ENCODE peak calls at places on chromosome 22, in nine cellular contexts. R is IMR-90; Q is CD4-positive, alpha-beta T cell; G is transverse colon; Y is dorsolateral prefrontal cortex; T is cardiac muscle cell; S is fibroblast of lung; F is AG04450; E is body of pancreas. H is an unnamed sample.

GRCh38 chr22:44752285-44753188 is at the start of gene ARHGAP8:
- DNase-seq in R (no peak), Q (no peak), T (peak), G (peak), E (peak), S (no peak), Y (no peak), F (no peak), H (peak)

GRCh38 chr22:46473021-46473779 is 64.2 kb downstream of the CELSR1 start:
- DNase-seq in Q (no peak), R (no peak), F (no peak), Y (no peak), T (no peak), G (no peak), E (no peak), S (no peak), H (no peak)

GRCh38 chr22:46560696-46561295 is 23.4 kb upstream of the CELSR1 start:
- DNase-seq in R (no peak), T (no peak), S (no peak), E (no peak), F (no peak), Q (no peak), Y (no peak), G (no peak), H (peak)

GRCh38 chr22:46537946-46538815 is 761 bp upstream of the CELSR1 start:
- DNase-seq in R (peak), Q (no peak), F (no peak), Y (no peak), G (no peak), S (peak), E (no peak), T (peak), H (peak)

GRCh38 chr22:38861170-38861874 is 10.7 kb downstream of the CBX6 start:
- DNase-seq in S (no peak), R (no peak), Q (no peak), G (no peak), Y (no peak), T (no peak), F (no peak), E (no peak), H (peak)

GRCh38 chr22:46416537-46417267 is 81.2 kb downstream of the TRMU start:
- DNase-seq in G (no peak), Q (no peak), R (no peak), F (no peak), Y (no peak), S (peak), E (no peak), T (peak), H (no peak)

GRCh38 chr22:17931400-17931825 is 92.9 kb downstream of the MICAL3 start:
- DNase-seq in Q (no peak), R (no peak), F (no peak), T (no peak), G (peak), S (no peak), E (peak), Y (no peak), H (peak)

GRCh38 chr22:38966379-38966700 is 8.9 kb downstream of the APOBEC3A start:
- DNase-seq in R (no peak), F (no peak), T (peak), S (no peak), Q (no peak), E (no peak), Y (no peak), G (no peak), H (no peak)

GRCh38 chr22:44379817-44380560 is 67.2 kb upstream of the SHISAL1 start:
- DNase-seq in E (no peak), F (no peak), G (no peak), Q (no peak), Y (no peak), T (no peak), R (no peak), S (no peak), H (no peak)

GRCh38 chr22:23150762-23151161 is 5.5 kb downstream of the RAB36 start:
- DNase-seq in E (no peak), R (no peak), Y (no peak), Q (no peak), G (no peak), S (no peak), T (no peak), F (no peak), H (peak)

GRCh38 chr22:20657963-20658362 is 116.0 kb upstream of the SERPIND1 start:
- DNase-seq in R (no peak), Y (no peak), T (no peak), Q (no peak), S (no peak), G (no peak), F (no peak), E (no peak), H (no peak)

GRCh38 chr22:46038174-46038487 is 61.2 kb upstream of the WNT7B start:
- DNase-seq in S (no peak), Q (no peak), Y (no peak), E (no peak), R (no peak), F (no peak), T (no peak), G (no peak), H (no peak)

GRCh38 chr22:33971561-33971961 is 51.3 kb upstream of the LARGE1 start:
- DNase-seq in R (no peak), Q (no peak), F (no peak), G (no peak), E (peak), S (no peak), T (no peak), Y (peak), H (no peak)

GRCh38 chr22:37999236-37999635 is 14.9 kb upstream of the SOX10 start:
- DNase-seq in S (no peak), T (no peak), F (no peak), G (no peak), R (no peak), Y (no peak), E (no peak), Q (no peak), H (peak)

GRCh38 chr22:43177479-43177878 is 9.5 kb downstream of the TTLL12 start:
- DNase-seq in T (no peak), Q (no peak), F (no peak), R (no peak), S (no peak), G (no peak), E (no peak), Y (no peak), H (peak)

GRCh38 chr22:26589845-26590524 is at the start of gene TPST2:
- DNase-seq in R (peak), Y (peak), T (peak), Q (peak), F (no peak), G (peak), S (peak), E (peak), H (peak)

GRCh38 chr22:41699264-41700104 is at the start of gene MEI1:
- DNase-seq in R (peak), F (peak), G (peak), T (no peak), Q (peak), Y (peak), S (peak), E (peak), H (peak)

GRCh38 chr22:31230871-31231621 is 18.9 kb downstream of the LIMK2 start:
- DNase-seq in T (peak), E (peak), F (peak), Y (no peak), S (peak), Q (peak), G (peak), R (peak), H (peak)

GRCh38 chr22:41777749-41778395 is 22.6 kb upstream of the CCDC134 start:
- DNase-seq in Y (no peak), S (no peak), Q (no peak), F (no peak), R (no peak), T (no peak), G (no peak), E (no peak), H (no peak)

GRCh38 chr22:41660416-41660815 is 28.3 kb downstream of the SNU13 start:
- DNase-seq in S (no peak), Q (no peak), E (no peak), F (no peak), Y (no peak), R (peak), T (peak), G (no peak), H (no peak)

GRCh38 chr22:50729391-50730012 is 8.5 kb upstream of the ACR start:
- DNase-seq in F (no peak), Y (peak), G (peak), R (no peak), T (no peak), Q (no peak), E (no peak), S (no peak), H (peak)

GRCh38 chr22:44685384-44686056 is 16.5 kb upstream of the PRR5 start:
- DNase-seq in E (peak), G (peak), Q (peak), Y (no peak), T (no peak), S (peak), R (peak), F (no peak), H (peak)

GRCh38 chr22:37224757-37225420 is 12.6 kb upstream of the SSTR3 start:
- DNase-seq in Y (no peak), S (no peak), Q (no peak), R (no peak), E (no peak), G (no peak), F (no peak), T (no peak), H (peak)

GRCh38 chr22:48075604-48076400 is 1313.4 kb downstream of the TBC1D22A start:
- DNase-seq in F (no peak), S (no peak), Q (no peak), G (no peak), Y (no peak), E (no peak), T (no peak), R (no peak), H (no peak)

GRCh38 chr22:28381427-28382167 is 298.0 kb downstream of the TTC28 start:
- DNase-seq in Q (no peak), T (no peak), G (no peak), F (peak), S (peak), R (peak), Y (no peak), E (no peak), H (no peak)

DNA sequence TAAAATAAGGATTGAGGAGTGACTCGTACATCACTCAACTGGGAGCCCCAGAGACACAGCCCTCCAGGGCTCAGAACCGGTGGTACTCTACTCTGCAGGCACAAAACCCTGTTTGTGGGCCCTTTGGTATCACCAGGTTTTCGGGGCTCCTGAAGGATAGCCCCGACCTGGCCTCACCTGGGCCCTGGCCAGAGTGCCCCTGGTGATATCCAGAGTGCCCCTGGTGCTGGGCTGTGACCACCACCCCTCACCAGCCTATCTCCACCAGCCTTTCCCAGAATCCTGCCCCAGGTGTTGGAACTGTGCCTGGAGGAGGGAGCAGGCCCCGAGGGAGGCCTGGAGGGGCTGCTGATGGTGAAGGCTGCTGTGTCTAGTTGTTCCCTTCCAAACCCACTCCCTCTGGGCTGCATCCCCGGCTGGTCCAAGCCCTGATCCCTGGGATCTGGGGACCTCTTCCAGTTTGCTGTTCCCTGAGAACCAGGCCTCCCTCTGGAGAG is 2.2 kb upstream of the GGT5 start:
- DNase-seq in G (no peak), Q (no peak), R (peak), T (no peak), Y (no peak), F (no peak), E (no peak), S (no peak), H (peak)
- H3K27ac ChIP-seq in G (peak), Q (no peak), R (peak), T (no peak), Y (peak), F (peak), E (peak), S (peak), H (peak)

GRCh38 chr22:24400726-24401596 is 26.4 kb upstream of the ADORA2A start:
- DNase-seq in R (peak), T (no peak), S (peak), Q (no peak), F (no peak), Y (no peak), E (no peak), G (no peak), H (peak)
- H3K27ac ChIP-seq in R (no peak), T (peak), S (peak), Q (no peak), F (peak), Y (peak), E (no peak), G (peak), H (peak)

DNA sequence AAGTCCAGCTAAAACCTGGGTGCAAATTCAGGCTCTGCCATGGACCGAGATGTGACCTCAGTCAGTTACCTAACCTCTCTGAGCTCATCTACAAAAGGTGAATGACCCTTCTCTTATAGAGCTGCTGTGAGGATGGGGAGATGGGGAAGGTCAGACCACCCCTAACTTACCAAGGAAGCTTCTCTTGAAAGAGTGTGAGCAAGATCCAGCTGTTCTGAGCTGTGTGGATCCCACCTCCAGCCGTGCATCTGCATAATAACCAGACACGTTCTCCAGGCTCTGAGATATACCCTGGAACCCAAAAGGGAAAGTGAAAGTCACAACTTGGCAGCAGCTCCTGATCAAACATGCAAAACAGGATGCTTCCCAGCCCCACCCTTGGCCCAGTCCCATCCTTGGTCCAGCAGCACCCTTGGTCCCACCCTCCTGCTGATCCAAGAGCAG is at the start of gene APOL3:
- DNase-seq in E (peak), S (peak), T (no peak), F (no peak), Q (no peak), Y (no peak), G (peak), R (peak), H (peak)
- H3K27ac ChIP-seq in E (peak), S (no peak), T (no peak), F (no peak), Q (peak), Y (peak), G (peak), R (no peak), H (no peak)

GRCh38 chr22:30045901-30046715 is 34.2 kb upstream of the HORMAD2 start:
- DNase-seq in Q (no peak), R (no peak), S (no peak), G (no peak), F (no peak), E (no peak), Y (no peak), T (no peak), H (peak)
- H3K27ac ChIP-seq in Q (no peak), R (no peak), S (no peak), G (no peak), F (no peak), E (no peak), Y (no peak), T (no peak), H (no peak)

GRCh38 chr22:19478086-19478392 is 954 bp downstream of the UFD1 start:
- DNase-seq in Q (no peak), G (no peak), T (no peak), S (no peak), Y (no peak), R (no peak), F (no peak), E (no peak), H (peak)
- H3K27ac ChIP-seq in Q (peak), G (peak), T (peak), S (peak), Y (no peak), R (peak), F (no peak), E (peak), H (peak)

GRCh38 chr22:32615874-32616564 is 141.4 kb downstream of the FBXO7 start:
- DNase-seq in T (peak), S (no peak), F (no peak), Y (no peak), Q (no peak), R (no peak), G (no peak), E (no peak), H (peak)

GRCh38 chr22:32619614-32620426 is 145.2 kb downstream of the FBXO7 start:
- DNase-seq in S (peak), Q (no peak), G (no peak), T (no peak), R (peak), Y (no peak), F (no peak), E (peak), H (no peak)

GRCh38 chr22:32618461-32619140 is 144.0 kb downstream of the FBXO7 start:
- DNase-seq in Y (no peak), R (no peak), F (no peak), E (peak), S (no peak), T (no peak), G (peak), Q (no peak), H (no peak)

GRCh38 chr22:32617271-32617670 is 142.7 kb downstream of the FBXO7 start:
- DNase-seq in T (no peak), Q (no peak), E (no peak), S (peak), R (peak), G (no peak), F (no peak), Y (no peak), H (no peak)

DNA sequence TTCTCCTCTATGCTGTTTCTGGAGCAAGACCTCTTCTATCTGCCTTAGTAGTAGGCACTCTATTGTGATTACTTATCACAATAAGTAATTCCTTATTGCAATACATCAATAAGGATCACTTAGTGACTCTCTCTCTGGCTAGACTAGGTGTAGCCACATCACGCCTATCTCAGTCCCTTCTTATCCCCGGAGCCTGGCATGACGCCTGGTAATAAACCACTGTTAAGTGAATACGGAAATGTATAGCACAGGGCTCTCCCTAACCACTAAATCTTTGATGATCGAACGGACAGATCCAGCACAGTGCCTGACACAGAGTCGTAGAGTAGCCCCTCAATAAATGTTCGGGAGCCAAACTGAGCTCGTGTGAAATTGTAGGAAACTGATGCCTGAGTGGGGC is 143.3 kb downstream of the FBXO7 start:
- DNase-seq in F (no peak), R (no peak), Y (no peak), Q (no peak), E (no peak), S (no peak), T (no peak), G (peak), H (no peak)
- H3K27ac ChIP-seq in F (no peak), R (peak), Y (no peak), Q (no peak), E (peak), S (no peak), T (no peak), G (peak), H (no peak)